ENCODE peak calls at places on chromosomes 4 and X, in eight cellular contexts. N is heart left ventricle, F is heart right ventricle, V is BE2C, J is PC-9, H is OCI-LY7, T is tibial artery, W is Peyer's patch. K is an unnamed sample.
A peak's percentile ranks its signal among the peaks of the same experiment; 100 is the strongest.

GRCh38 chr4:33482773-33483172 is 2761.5 kb downstream of the ARAP2 start:
- DNase-seq in F (no peak), J (peak; percentile 2), H (no peak), W (no peak), V (no peak), N (no peak), T (no peak), K (no peak)

GRCh38 chr4:24550773-24551172 is 33.6 kb downstream of the DHX15 start:
- DNase-seq in F (no peak), V (no peak), W (no peak), T (no peak), J (no peak), N (no peak), H (no peak), K (no peak)

GRCh38 chr4:44017422-44017739 is 431.2 kb downstream of the KCTD8 start:
- DNase-seq in T (no peak), W (no peak), F (no peak), J (no peak), H (no peak), V (no peak), N (no peak), K (no peak)

GRCh38 chr4:31613946-31614623 is 893.9 kb downstream of the PCDH7 start:
- DNase-seq in V (no peak), N (no peak), F (no peak), T (no peak), H (no peak), J (peak; percentile 1), W (no peak), K (no peak)

GRCh38 chrX:132631579-132632232 is 142.9 kb upstream of the MBNL3 start:
- DNase-seq in J (peak; percentile 5), F (no peak), W (no peak), N (no peak), H (peak; percentile 14), V (no peak), T (no peak), K (no peak)

GRCh38 chr4:140229881-140230280 is 75.9 kb upstream of the MAML3 start:
- DNase-seq in T (no peak), J (no peak), N (no peak), W (no peak), H (no peak), V (no peak), F (no peak), K (peak; percentile 21)

GRCh38 chr4:3440979-3441500 is 728 bp upstream of the HGFAC start:
- DNase-seq in J (no peak), V (no peak), T (no peak), W (no peak), H (no peak), F (no peak), N (no peak), K (no peak)

GRCh38 chr4:17680985-17681920 is 66.8 kb downstream of the MED28 start:
- DNase-seq in T (no peak), W (no peak), J (no peak), V (no peak), F (no peak), H (no peak), N (no peak), K (no peak)

GRCh38 chrX:3526084-3526483 is 179.6 kb upstream of the MXRA5 start:
- DNase-seq in F (peak; percentile 5), N (peak; percentile 21), W (no peak), V (no peak), T (no peak), J (no peak), H (no peak), K (no peak)

GRCh38 chr4:105741548-105741947 is 33.0 kb downstream of the GSTCD start:
- DNase-seq in F (no peak), J (no peak), T (no peak), W (no peak), H (no peak), V (no peak), N (no peak), K (no peak)

GRCh38 chr4:10033191-10033881 is 12.0 kb upstream of the SLC2A9 start:
- DNase-seq in J (peak; percentile 16), T (peak; percentile 61), N (peak; percentile 40), H (no peak), F (peak; percentile 72), V (no peak), W (peak; percentile 52), K (no peak)

GRCh38 chrX:45400380-45400779 is 199.7 kb upstream of the DIPK2B start:
- DNase-seq in V (no peak), J (no peak), F (no peak), N (no peak), H (no peak), T (no peak), W (no peak), K (no peak)

GRCh38 chr4:2254665-2255500 is 7.0 kb downstream of the MXD4 start:
- DNase-seq in T (peak; percentile 19), V (peak; percentile 3), N (no peak), H (no peak), W (peak; percentile 15), J (no peak), F (peak; percentile 3), K (no peak)
- H3K36me3 ChIP-seq in T (peaks cover 37% of the 10 kb centered on the region), V (peaks cover 54% of the 10 kb centered on the region), N (peaks cover 32% of the 10 kb centered on the region), H (no peaks in the 10 kb centered on the region), W (no peaks in the 10 kb centered on the region), J (no peaks in the 10 kb centered on the region), F (peaks cover 60% of the 10 kb centered on the region), K (no peaks in the 10 kb centered on the region)

GRCh38 chr4:137509855-137510282 is 22.4 kb downstream of the PCDH18 start:
- DNase-seq in T (no peak), H (no peak), F (no peak), N (no peak), J (peak; percentile 22), V (peak; percentile 58), W (no peak), K (no peak)
- H3K4me1 ChIP-seq in T (peaks cover 2% of the 10 kb centered on the region), H (no peaks in the 10 kb centered on the region), F (no peaks in the 10 kb centered on the region), N (no peaks in the 10 kb centered on the region), J (no peaks in the 10 kb centered on the region), V (peaks cover 6% of the 10 kb centered on the region), W (no peaks in the 10 kb centered on the region), K (no peaks in the 10 kb centered on the region)

GRCh38 chrX:24150051-24150790 is 692 bp downstream of the ZFX start:
- DNase-seq in H (peak; percentile 87), J (peak; percentile 77), T (peak; percentile 80), W (peak; percentile 89), F (peak; percentile 85), N (peak; percentile 87), V (peak; percentile 86), K (peak; percentile 95)
- H3K4me3 ChIP-seq in H (peak overlapping the region; percentile 75), J (peak overlapping the region; percentile 90), T (peak overlapping the region; percentile 66), W (peak overlapping the region; percentile 71), F (peak overlapping the region; percentile 73), N (peak overlapping the region; percentile 85), V (peak overlapping the region; percentile 80), K (peak overlapping the region; percentile 74)

DNA sequence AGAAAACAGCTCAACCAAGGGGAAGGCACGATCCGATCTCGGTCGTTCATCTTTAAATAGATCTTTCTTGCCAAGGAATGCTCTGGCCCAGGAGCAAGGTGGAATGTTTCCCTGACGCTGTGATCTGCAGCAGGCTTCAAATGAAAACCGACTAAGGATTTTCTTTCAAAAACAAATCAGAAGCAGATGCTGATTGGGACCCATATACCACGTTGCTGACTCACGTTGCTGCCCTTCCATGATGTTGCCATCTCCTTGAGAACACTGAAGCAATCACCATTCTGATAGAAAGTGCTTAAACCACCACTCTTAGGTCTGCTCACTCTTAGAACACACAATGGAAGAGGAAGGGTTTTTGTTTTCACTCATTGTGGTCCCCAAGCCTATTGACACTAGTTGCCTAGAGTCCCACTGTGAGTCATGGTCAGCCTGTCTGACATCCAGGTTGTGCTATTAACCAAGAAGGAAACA is 26.1 kb downstream of the LAMTOR3 start:
- DNase-seq in T (no peak), J (no peak), N (no peak), H (no peak), V (no peak), F (no peak), W (no peak), K (no peak)
- H3K36me3 ChIP-seq in T (no peaks in the 10 kb centered on the region), J (peaks cover 10% of the 10 kb centered on the region), N (no peaks in the 10 kb centered on the region), H (peaks cover 92% of the 10 kb centered on the region), V (no peaks in the 10 kb centered on the region), F (no peaks in the 10 kb centered on the region), W (no peaks in the 10 kb centered on the region), K (no peaks in the 10 kb centered on the region)

DNA sequence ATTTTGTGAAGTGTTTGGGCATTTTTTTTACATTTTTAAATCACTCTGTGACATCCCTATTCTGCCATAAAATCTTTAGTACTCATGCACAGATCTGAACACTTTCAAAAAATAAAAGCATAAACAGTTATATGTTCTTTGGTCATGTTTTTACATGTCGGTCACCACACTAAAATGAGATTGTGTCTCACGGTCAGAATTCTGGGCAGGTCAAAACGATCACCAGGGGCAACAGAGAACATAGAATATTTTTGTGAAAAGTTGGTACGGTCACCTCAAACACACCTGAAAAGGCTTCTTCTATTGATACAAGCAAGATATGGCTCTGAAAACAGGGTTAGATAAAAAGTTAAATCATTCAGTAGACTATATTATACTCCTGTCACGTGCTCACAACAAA is 189.1 kb downstream of the PDGFC start:
- DNase-seq in W (no peak), F (no peak), T (no peak), V (no peak), N (no peak), J (no peak), H (no peak), K (no peak)
- H3K4me1 ChIP-seq in W (no peaks in the 10 kb centered on the region), F (no peaks in the 10 kb centered on the region), T (no peaks in the 10 kb centered on the region), V (no peaks in the 10 kb centered on the region), N (no peaks in the 10 kb centered on the region), J (peaks cover 15% of the 10 kb centered on the region), H (no peaks in the 10 kb centered on the region), K (peaks cover 9% of the 10 kb centered on the region)

DNA sequence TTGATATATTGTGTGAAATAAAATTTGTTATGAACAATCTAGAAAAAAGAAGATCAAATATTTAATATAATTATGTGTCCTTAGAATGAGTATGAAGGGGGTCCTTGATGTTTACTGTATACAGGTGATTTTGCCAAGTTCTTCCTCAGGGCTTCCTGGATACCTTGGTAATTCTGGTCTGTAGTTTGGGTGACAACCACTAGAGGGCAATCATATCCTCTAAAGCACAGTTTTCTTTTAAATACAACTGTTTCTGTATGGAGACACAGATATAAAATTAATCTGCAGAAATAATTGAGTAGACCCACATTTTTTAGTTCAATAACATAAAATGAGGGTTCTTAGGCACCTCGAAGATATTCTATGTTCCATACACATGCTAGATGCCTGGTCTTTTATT is 157.7 kb downstream of the SPANXN1 start:
- DNase-seq in N (no peak), F (no peak), V (no peak), H (peak; percentile 17), W (no peak), J (peak; percentile 7), T (no peak), K (no peak)
- H3K4me3 ChIP-seq in N (no peak overlapping the region), F (no peak overlapping the region), V (no peak overlapping the region), H (no peak overlapping the region), W (no peak overlapping the region), J (no peak overlapping the region), T (no peak overlapping the region), K (no peak overlapping the region)

DNA sequence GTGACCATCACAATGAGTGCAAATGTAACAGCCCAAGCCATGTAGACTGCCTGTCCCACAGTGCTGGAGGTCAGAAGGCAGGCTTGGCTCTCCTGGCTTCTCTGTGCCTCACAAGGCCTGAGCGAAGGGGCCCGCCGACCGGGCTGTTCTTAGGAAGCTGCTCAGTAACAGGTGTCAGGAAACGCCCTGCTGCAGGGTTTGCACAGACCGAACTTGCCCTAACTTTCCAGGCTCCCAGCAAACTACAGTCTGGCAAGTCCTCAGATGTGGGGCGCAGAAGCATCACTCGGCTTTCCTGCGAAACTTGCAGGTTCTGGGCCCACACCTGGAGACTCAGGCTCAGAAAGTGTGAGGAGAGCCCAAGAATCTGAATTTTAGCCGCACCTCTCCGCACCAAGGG is 87.6 kb downstream of the CRMP1 start:
- DNase-seq in W (no peak), H (no peak), V (no peak), F (no peak), T (no peak), N (no peak), J (no peak), K (no peak)
- H3K36me3 ChIP-seq in W (no peaks in the 10 kb centered on the region), H (no peaks in the 10 kb centered on the region), V (no peaks in the 10 kb centered on the region), F (peaks cover 29% of the 10 kb centered on the region), T (peaks cover 51% of the 10 kb centered on the region), N (no peaks in the 10 kb centered on the region), J (no peaks in the 10 kb centered on the region), K (no peaks in the 10 kb centered on the region)